ENCODE peak calls at places on chromosomes 5 and 9, in eight cellular contexts. F, W, R, U, S, K, J and P are unnamed samples.

GRCh38 chr5:16659536-16659935 is 42.7 kb upstream of the RETREG1 start:
- DNase-seq in F (no peak), W (no peak), R (no peak), U (no peak), S (no peak), K (no peak), J (no peak), P (no peak)

GRCh38 chr5:179873176-179873575 is 14.6 kb upstream of the MRNIP start:
- DNase-seq in F (no peak), W (no peak), R (no peak), U (no peak), S (no peak), K (no peak), J (no peak), P (no peak)

GRCh38 chr9:84736076-84736475 is 66.5 kb downstream of the NTRK2 start:
- DNase-seq in F (no peak), W (no peak), R (no peak), U (no peak), S (no peak), K (no peak), J (no peak), P (no peak)

GRCh38 chr9:17225407-17225806 is 90.6 kb downstream of the CNTLN start:
- DNase-seq in F (no peak), W (no peak), R (no peak), U (no peak), S (no peak), K (no peak), J (no peak), P (no peak)

GRCh38 chr5:144203750-144204596 is 33.3 kb downstream of the KCTD16 start:
- DNase-seq in F (peak), W (no peak), R (peak), U (no peak), S (no peak), K (no peak), J (no peak), P (peak)

GRCh38 chr5:35902032-35902681 is 36.3 kb downstream of the CAPSL start:
- DNase-seq in F (peak), W (no peak), R (peak), U (no peak), S (no peak), K (no peak), J (no peak), P (peak)

GRCh38 chr5:150296496-150296895 is 6.2 kb downstream of the ARSI start:
- DNase-seq in F (no peak), W (no peak), R (no peak), U (no peak), S (no peak), K (no peak), J (no peak), P (no peak)

GRCh38 chr9:84338792-84339191 is 1.8 kb downstream of the SLC28A3 start:
- DNase-seq in F (no peak), W (no peak), R (no peak), U (no peak), S (no peak), K (no peak), J (no peak), P (no peak)

GRCh38 chr5:115456539-115456938 is 88.0 kb downstream of the FEM1C start:
- DNase-seq in F (no peak), W (no peak), R (no peak), U (no peak), S (no peak), K (no peak), J (no peak), P (no peak)

GRCh38 chr5:44664711-44665100 is 144.0 kb upstream of the MRPS30 start:
- DNase-seq in F (no peak), W (no peak), R (no peak), U (no peak), S (no peak), K (no peak), J (no peak), P (no peak)

GRCh38 chr5:172188893-172189692 is 1.1 kb upstream of the STK10 start:
- DNase-seq in F (no peak), W (no peak), R (peak), U (no peak), S (no peak), K (no peak), J (no peak), P (no peak)

GRCh38 chr5:132485641-132486317 is 4.8 kb downstream of the IRF1 start:
- DNase-seq in F (no peak), W (no peak), R (no peak), U (no peak), S (no peak), K (no peak), J (no peak), P (no peak)

GRCh38 chr5:179265529-179266290 is 79.6 kb downstream of the ADAMTS2 start:
- DNase-seq in F (peak), W (no peak), R (peak), U (no peak), S (peak), K (peak), J (peak), P (no peak)

GRCh38 chr9:88837731-88838130 is 153.5 kb upstream of the S1PR3 start:
- DNase-seq in F (no peak), W (no peak), R (no peak), U (no peak), S (no peak), K (no peak), J (no peak), P (no peak)

GRCh38 chr5:638501-639252 is 26.5 kb downstream of the CEP72 start:
- DNase-seq in F (no peak), W (no peak), R (no peak), U (no peak), S (no peak), K (peak), J (no peak), P (no peak)

GRCh38 chr5:61177716-61178115 is 15.4 kb upstream of the SMIM15 start:
- DNase-seq in F (no peak), W (no peak), R (no peak), U (no peak), S (no peak), K (no peak), J (no peak), P (peak)

GRCh38 chr9:84146893-84147705 is 166.5 kb downstream of the RMI1 start:
- DNase-seq in F (no peak), W (no peak), R (no peak), U (no peak), S (no peak), K (no peak), J (no peak), P (no peak)

GRCh38 chr5:77893225-77893860 is 117.2 kb upstream of the TBCA start:
- DNase-seq in F (peak), W (no peak), R (peak), U (no peak), S (no peak), K (no peak), J (no peak), P (no peak)

GRCh38 chr5:432201-432927 is 10.6 kb upstream of the EXOC3 start:
- DNase-seq in F (no peak), W (no peak), R (no peak), U (no peak), S (no peak), K (no peak), J (no peak), P (no peak)

GRCh38 chr5:23136958-23137357 is 283.8 kb upstream of the CDH12 start:
- DNase-seq in F (no peak), W (no peak), R (no peak), U (no peak), S (no peak), K (no peak), J (no peak), P (no peak)

GRCh38 chr9:136667940-136668760 is 5.4 kb downstream of the EGFL7 start:
- DNase-seq in F (no peak), W (no peak), R (no peak), U (no peak), S (no peak), K (no peak), J (no peak), P (no peak)

GRCh38 chr9:136669791-136670464 is 7.2 kb downstream of the EGFL7 start:
- DNase-seq in F (no peak), W (no peak), R (no peak), U (no peak), S (no peak), K (no peak), J (no peak), P (no peak)

GRCh38 chr9:136667217-136667939 is 4.7 kb downstream of the EGFL7 start:
- DNase-seq in F (no peak), W (no peak), R (no peak), U (no peak), S (no peak), K (no peak), J (no peak), P (no peak)

GRCh38 chr9:136670571-136671253 is 8.0 kb downstream of the EGFL7 start:
- DNase-seq in F (no peak), W (no peak), R (no peak), U (no peak), S (no peak), K (no peak), J (no peak), P (no peak)

DNA sequence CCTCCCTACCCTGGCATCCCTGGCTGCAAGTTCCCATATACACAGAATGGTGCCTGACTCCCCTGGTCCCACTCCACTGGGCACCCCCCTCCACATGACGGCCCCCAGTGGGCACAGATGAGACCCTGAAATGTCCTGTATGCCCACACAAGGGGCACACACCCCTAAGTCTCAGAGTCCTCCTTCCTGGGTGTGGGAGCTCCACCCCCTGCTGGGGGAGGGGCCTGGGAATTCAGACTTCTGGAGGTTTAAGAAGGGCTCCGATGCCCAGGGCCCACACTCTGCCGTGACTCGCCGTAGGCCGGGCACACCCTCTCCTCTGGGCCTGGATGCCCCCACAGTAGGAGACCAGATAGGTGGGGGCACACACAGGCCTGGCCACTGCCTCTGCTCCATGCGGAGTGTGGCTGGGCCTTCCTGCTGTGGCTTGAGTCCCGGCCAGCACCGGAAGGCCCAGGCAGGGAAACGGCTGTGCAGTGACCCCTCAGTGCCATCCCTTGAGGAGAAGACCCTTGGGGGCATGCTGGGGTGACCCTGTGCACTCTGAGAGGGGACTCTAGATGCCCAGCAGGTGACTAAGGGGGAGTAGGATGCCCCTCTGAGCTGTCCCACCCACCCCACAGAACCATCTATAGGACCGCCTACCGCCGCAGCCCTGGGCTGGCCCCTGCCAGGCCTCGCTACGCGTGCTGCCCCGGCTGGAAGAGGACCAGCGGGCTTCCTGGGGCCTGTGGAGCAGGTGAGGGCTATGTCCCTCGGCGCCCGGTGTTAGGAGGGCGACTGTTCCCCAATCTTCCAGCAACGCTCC is 6.5 kb downstream of the EGFL7 start:
- DNase-seq in F (no peak), W (no peak), R (no peak), U (no peak), S (no peak), K (no peak), J (no peak), P (no peak)
- H3K4me3 ChIP-seq in F (no peak), W (no peak), R (no peak), U (peak), S (peak), K (peak), J (peak), P (no peak)

GRCh38 chr9:92637886-92638620 is 31.9 kb downstream of the IPPK start:
- DNase-seq in F (no peak), W (no peak), R (no peak), U (no peak), S (no peak), K (peak), J (no peak), P (no peak)

GRCh38 chr9:92635760-92636159 is 34.2 kb downstream of the IPPK start:
- DNase-seq in F (no peak), W (no peak), R (no peak), U (no peak), S (no peak), K (peak), J (no peak), P (no peak)

GRCh38 chr9:92634712-92635605 is 35.0 kb downstream of the IPPK start:
- DNase-seq in F (peak), W (peak), R (peak), U (no peak), S (peak), K (peak), J (peak), P (peak)

GRCh38 chr9:92637331-92637730 is 32.6 kb downstream of the IPPK start:
- DNase-seq in F (no peak), W (no peak), R (no peak), U (no peak), S (no peak), K (peak), J (no peak), P (no peak)

GRCh38 chr9:92636627-92637026 is 33.3 kb downstream of the IPPK start:
- DNase-seq in F (no peak), W (no peak), R (no peak), U (no peak), S (no peak), K (peak), J (no peak), P (no peak)
- TF ChIP-seq CTCF in F (no peak), W (no peak), R (peak), U (no peak), S (no peak), K (no peak), J (no peak), P (no peak)

DNA sequence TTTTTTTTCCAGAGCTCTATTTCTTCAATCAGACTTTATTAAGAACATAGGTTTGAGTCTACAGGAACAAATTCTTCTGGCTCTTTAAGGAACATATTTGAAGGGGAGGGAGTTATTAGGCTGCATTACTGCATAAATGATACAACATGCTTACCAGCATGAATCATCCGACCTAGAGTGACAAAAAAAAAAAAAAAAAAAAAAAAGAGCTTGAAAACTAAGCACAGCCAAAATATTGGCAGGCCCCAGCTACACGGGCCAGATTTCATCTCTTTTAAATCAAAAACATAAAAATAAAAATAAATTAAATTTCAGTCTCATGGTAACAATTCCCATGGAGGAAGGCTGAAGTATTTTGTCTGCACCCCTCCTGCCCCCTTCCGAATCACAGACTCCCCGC is 26.3 kb downstream of the MSX2 start:
- DNase-seq in F (peak), W (no peak), R (peak), U (no peak), S (no peak), K (no peak), J (no peak), P (no peak)
- H3K4me3 ChIP-seq in F (no peak), W (no peak), R (peak), U (peak), S (no peak), K (peak), J (peak), P (no peak)

DNA sequence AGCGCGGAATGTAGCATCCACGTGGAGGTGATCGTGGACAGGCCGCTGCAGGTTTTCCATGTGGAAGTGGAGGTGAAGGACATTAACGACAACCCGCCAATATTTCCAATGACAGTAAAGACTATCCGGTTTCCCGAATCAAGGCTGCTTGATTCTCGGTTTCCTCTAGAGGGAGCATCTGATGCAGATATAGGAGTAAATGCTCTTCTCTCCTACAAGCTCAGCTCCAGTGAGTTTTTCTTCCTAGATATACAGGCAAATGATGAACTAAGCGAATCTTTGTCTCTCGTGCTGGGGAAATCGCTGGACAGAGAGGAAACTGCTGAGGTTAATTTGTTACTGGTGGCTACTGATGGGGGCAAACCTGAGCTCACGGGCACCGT is 598 bp downstream of the PCDHA2 start:
- DNase-seq in F (no peak), W (no peak), R (peak), U (no peak), S (no peak), K (no peak), J (no peak), P (no peak)
- TF ChIP-seq CTCF in F (peak), W (no peak), R (peak), U (no peak), S (no peak), K (no peak), J (no peak), P (no peak)

GRCh38 chr5:142222235-142222880 is 102.5 kb downstream of the SPRY4 start:
- DNase-seq in F (no peak), W (no peak), R (no peak), U (no peak), S (no peak), K (no peak), J (no peak), P (no peak)
- H3K4me3 ChIP-seq in F (no peak), W (no peak), R (no peak), U (no peak), S (no peak), K (no peak), J (no peak), P (no peak)